ENCODE peak calls at places on chromosomes 4 and X, in ten cellular contexts. One of them, this sample, is unnamed.
A peak's percentile ranks its signal among the peaks of the same experiment; 100 is the strongest.

GRCh38 chrX:136196691-136197155 is 49.4 kb downstream of the FHL1 start:
- DNase-seq in CD4-positive, alpha-beta T cell: no peak
- DNase-seq in choroid plexus epithelial cell: no peak
- DNase-seq in T-cell: no peak
- DNase-seq in NB4: no peak
- DNase-seq in activated T-cell treated with anti-CD3 and anti-CD28 coated beads for 4 hours: no peak
- DNase-seq in non-pigmented ciliary epithelial cell: no peak
- DNase-seq in NCI-H1092 treated with DMSO at 0.1 percent for 48 hours: no peak
- DNase-seq in amniotic stem cell: peak; percentile 18
- DNase-seq in RPMI8226: no peak
- DNase-seq in this sample: peak; percentile 16

GRCh38 chrX:31099536-31100090 is 27.8 kb upstream of the FTHL17 start:
- DNase-seq in CD4-positive, alpha-beta T cell: no peak
- DNase-seq in choroid plexus epithelial cell: no peak
- DNase-seq in T-cell: no peak
- DNase-seq in NB4: peak; percentile 4
- DNase-seq in activated T-cell treated with anti-CD3 and anti-CD28 coated beads for 4 hours: no peak
- DNase-seq in non-pigmented ciliary epithelial cell: no peak
- DNase-seq in NCI-H1092 treated with DMSO at 0.1 percent for 48 hours: no peak
- DNase-seq in amniotic stem cell: no peak
- DNase-seq in RPMI8226: no peak
- DNase-seq in this sample: peak; percentile 26

GRCh38 chrX:9665113-9665512 is 100.5 kb downstream of the GPR143 start:
- DNase-seq in CD4-positive, alpha-beta T cell: no peak
- DNase-seq in choroid plexus epithelial cell: no peak
- DNase-seq in T-cell: no peak
- DNase-seq in NB4: no peak
- DNase-seq in activated T-cell treated with anti-CD3 and anti-CD28 coated beads for 4 hours: no peak
- DNase-seq in non-pigmented ciliary epithelial cell: no peak
- DNase-seq in NCI-H1092 treated with DMSO at 0.1 percent for 48 hours: no peak
- DNase-seq in amniotic stem cell: no peak
- DNase-seq in RPMI8226: no peak
- DNase-seq in this sample: no peak

GRCh38 chr4:145482209-145483021 is 762 bp downstream of the SMAD1 start:
- DNase-seq in CD4-positive, alpha-beta T cell: no peak
- DNase-seq in choroid plexus epithelial cell: peak; percentile 87
- DNase-seq in T-cell: peak; percentile 2
- DNase-seq in NB4: peak; percentile 8
- DNase-seq in activated T-cell treated with anti-CD3 and anti-CD28 coated beads for 4 hours: peak; percentile 70
- DNase-seq in non-pigmented ciliary epithelial cell: peak; percentile 63
- DNase-seq in NCI-H1092 treated with DMSO at 0.1 percent for 48 hours: peak; percentile 81
- DNase-seq in amniotic stem cell: peak; percentile 49
- DNase-seq in RPMI8226: peak; percentile 56
- DNase-seq in this sample: peak; percentile 88

GRCh38 chr4:2929469-2929868 is 33.7 kb downstream of the NOP14 start:
- DNase-seq in CD4-positive, alpha-beta T cell: no peak
- DNase-seq in choroid plexus epithelial cell: no peak
- DNase-seq in T-cell: no peak
- DNase-seq in NB4: peak; percentile 33
- DNase-seq in activated T-cell treated with anti-CD3 and anti-CD28 coated beads for 4 hours: no peak
- DNase-seq in non-pigmented ciliary epithelial cell: no peak
- DNase-seq in NCI-H1092 treated with DMSO at 0.1 percent for 48 hours: no peak
- DNase-seq in amniotic stem cell: no peak
- DNase-seq in RPMI8226: no peak
- DNase-seq in this sample: no peak

GRCh38 chr4:17577660-17578481 is 873 bp downstream of the LAP3 start:
- DNase-seq in CD4-positive, alpha-beta T cell: no peak
- DNase-seq in choroid plexus epithelial cell: peak; percentile 21
- DNase-seq in T-cell: no peak
- DNase-seq in NB4: peak; percentile 57
- DNase-seq in activated T-cell treated with anti-CD3 and anti-CD28 coated beads for 4 hours: peak; percentile 23
- DNase-seq in non-pigmented ciliary epithelial cell: no peak
- DNase-seq in NCI-H1092 treated with DMSO at 0.1 percent for 48 hours: peak; percentile 39
- DNase-seq in amniotic stem cell: no peak
- DNase-seq in RPMI8226: peak; percentile 23
- DNase-seq in this sample: peak; percentile 30

GRCh38 chrX:11757729-11758399 is at the start of gene MSL3:
- DNase-seq in CD4-positive, alpha-beta T cell: no peak
- DNase-seq in choroid plexus epithelial cell: peak; percentile 56
- DNase-seq in T-cell: peak; percentile 61
- DNase-seq in NB4: peak; percentile 67
- DNase-seq in activated T-cell treated with anti-CD3 and anti-CD28 coated beads for 4 hours: peak; percentile 36
- DNase-seq in non-pigmented ciliary epithelial cell: no peak
- DNase-seq in NCI-H1092 treated with DMSO at 0.1 percent for 48 hours: peak; percentile 57
- DNase-seq in amniotic stem cell: peak; percentile 16
- DNase-seq in RPMI8226: peak; percentile 71
- DNase-seq in this sample: peak; percentile 60

GRCh38 chr4:125140966-125141495 is 173.7 kb upstream of the FAT4 start:
- DNase-seq in CD4-positive, alpha-beta T cell: no peak
- DNase-seq in choroid plexus epithelial cell: peak; percentile 65
- DNase-seq in T-cell: no peak
- DNase-seq in NB4: no peak
- DNase-seq in activated T-cell treated with anti-CD3 and anti-CD28 coated beads for 4 hours: no peak
- DNase-seq in non-pigmented ciliary epithelial cell: peak; percentile 38
- DNase-seq in NCI-H1092 treated with DMSO at 0.1 percent for 48 hours: no peak
- DNase-seq in amniotic stem cell: no peak
- DNase-seq in RPMI8226: no peak
- DNase-seq in this sample: peak; percentile 85

GRCh38 chr4:96698891-96699290 is 859.0 kb downstream of the PDHA2 start:
- DNase-seq in CD4-positive, alpha-beta T cell: no peak
- DNase-seq in choroid plexus epithelial cell: no peak
- DNase-seq in T-cell: no peak
- DNase-seq in NB4: no peak
- DNase-seq in activated T-cell treated with anti-CD3 and anti-CD28 coated beads for 4 hours: no peak
- DNase-seq in non-pigmented ciliary epithelial cell: no peak
- DNase-seq in NCI-H1092 treated with DMSO at 0.1 percent for 48 hours: no peak
- DNase-seq in amniotic stem cell: no peak
- DNase-seq in RPMI8226: no peak
- DNase-seq in this sample: no peak

GRCh38 chr4:139606600-139607301 is 50.7 kb upstream of the SETD7 start:
- DNase-seq in CD4-positive, alpha-beta T cell: no peak
- DNase-seq in choroid plexus epithelial cell: peak; percentile 61
- DNase-seq in T-cell: no peak
- DNase-seq in NB4: no peak
- DNase-seq in activated T-cell treated with anti-CD3 and anti-CD28 coated beads for 4 hours: no peak
- DNase-seq in non-pigmented ciliary epithelial cell: no peak
- DNase-seq in NCI-H1092 treated with DMSO at 0.1 percent for 48 hours: no peak
- DNase-seq in amniotic stem cell: peak; percentile 44
- DNase-seq in RPMI8226: no peak
- DNase-seq in this sample: peak; percentile 84

GRCh38 chr4:16437836-16438235 is 211.6 kb upstream of the TAPT1 start:
- DNase-seq in CD4-positive, alpha-beta T cell: no peak
- DNase-seq in choroid plexus epithelial cell: peak; percentile 35
- DNase-seq in T-cell: no peak
- DNase-seq in NB4: no peak
- DNase-seq in activated T-cell treated with anti-CD3 and anti-CD28 coated beads for 4 hours: no peak
- DNase-seq in non-pigmented ciliary epithelial cell: no peak
- DNase-seq in NCI-H1092 treated with DMSO at 0.1 percent for 48 hours: no peak
- DNase-seq in amniotic stem cell: no peak
- DNase-seq in RPMI8226: no peak
- DNase-seq in this sample: peak; percentile 47